ENCODE peak calls at places on chromosomes 2 and 18, in four cellular contexts. P, O, W and I are unnamed samples.

GRCh38 chr18:47262397-47263196 is 11.1 kb upstream of the SKOR2 start:
- DNase-seq in O (no peak), P (no peak), W (no peak), I (no peak)

GRCh38 chr2:160352492-160352891 is 141.1 kb downstream of the RBMS1 start:
- DNase-seq in P (no peak), O (peak; percentile 28), W (no peak), I (no peak)

GRCh38 chr2:195363496-195363895 is 293.5 kb upstream of the SLC39A10 start:
- DNase-seq in W (no peak), O (no peak), P (no peak), I (no peak)

GRCh38 chr18:77165489-77166415 is 33.2 kb upstream of the MBP start:
- DNase-seq in P (no peak), O (no peak), W (no peak), I (no peak)

GRCh38 chr2:88692187-88692586 is 714 bp downstream of the RPIA start:
- DNase-seq in W (peak; percentile 22), O (no peak), P (no peak), I (peak; percentile 41)

GRCh38 chr2:169684135-169684565 is 10.1 kb downstream of the CFAP210 start:
- DNase-seq in O (no peak), W (no peak), P (no peak), I (no peak)

GRCh38 chr2:181072486-181072885 is 92.1 kb downstream of the UBE2E3 start:
- DNase-seq in P (no peak), O (no peak), W (no peak), I (no peak)

GRCh38 chr2:222518570-222519381 is 94.4 kb downstream of the SGPP2 start:
- DNase-seq in O (no peak), W (no peak), P (no peak), I (no peak)

GRCh38 chr2:149143734-149144133 is 105.2 kb downstream of the LYPD6B start:
- DNase-seq in O (no peak), P (no peak), W (no peak), I (no peak)

GRCh38 chr2:21317131-21317530 is 193.4 kb downstream of the TDRD15 start:
- DNase-seq in P (peak; percentile 19), O (peak; percentile 4), W (no peak), I (no peak)

GRCh38 chr2:96769816-96770215 is 9.1 kb downstream of the CNNM4 start:
- DNase-seq in P (no peak), O (peak; percentile 53), W (no peak), I (no peak)

GRCh38 chr2:424306-425172 is 136.6 kb upstream of the ALKAL2 start:
- DNase-seq in W (no peak), P (no peak), O (no peak), I (no peak)

GRCh38 chr2:212554233-212554632 is 15.6 kb upstream of the ERBB4 start:
- DNase-seq in O (no peak), P (no peak), W (no peak), I (no peak)

GRCh38 chr2:227860116-227860724 is 11.2 kb upstream of the DAW1 start:
- DNase-seq in P (no peak), O (no peak), W (no peak), I (no peak)

GRCh38 chr2:2843969-2844548 is 513.0 kb upstream of the MYT1L start:
- DNase-seq in O (peak; percentile 38), P (no peak), W (no peak), I (no peak)

GRCh38 chr2:24836206-24836605 is 43.0 kb downstream of the CENPO start:
- DNase-seq in P (no peak), W (no peak), O (no peak), I (no peak)

GRCh38 chr18:46282646-46283045 is 178.5 kb downstream of the HAUS1 start:
- DNase-seq in O (no peak), W (no peak), P (no peak), I (no peak)

GRCh38 chr18:2108581-2108980 is 462.7 kb downstream of the METTL4 start:
- DNase-seq in W (no peak), O (no peak), P (no peak), I (no peak)

GRCh38 chr2:225806105-225806504 is 406.6 kb downstream of the NYAP2 start:
- DNase-seq in W (no peak), O (no peak), P (no peak), I (no peak)

GRCh38 chr2:240888130-240888889 is 7.6 kb downstream of the MAB21L4 start:
- DNase-seq in P (no peak), W (no peak), O (no peak), I (no peak)

GRCh38 chr2:101704816-101705565 is 7.5 kb downstream of the MAP4K4 start:
- DNase-seq in P (no peak), O (no peak), W (no peak), I (no peak)

GRCh38 chr2:203900298-203900697 is 32.7 kb downstream of the CTLA4 start:
- DNase-seq in P (no peak), O (no peak), W (no peak), I (no peak)

GRCh38 chr2:85959826-85960225 is 71.0 kb upstream of the ST3GAL5 start:
- DNase-seq in W (no peak), O (no peak), P (no peak), I (no peak)

GRCh38 chr18:35581555-35582309 is at the start of gene GALNT1:
- DNase-seq in W (peak; percentile 17), O (no peak), P (no peak), I (no peak)

GRCh38 chr18:21112543-21113105 is 1.0 kb upstream of the ROCK1 start:
- DNase-seq in P (no peak), W (no peak), O (no peak), I (no peak)

GRCh38 chr2:30871980-30872789 is 64.9 kb upstream of the CAPN13 start:
- DNase-seq in W (no peak), O (peak; percentile 93), P (no peak), I (no peak)

GRCh38 chr2:129585760-129586159 is 393.7 kb upstream of the RAB6C start:
- DNase-seq in W (no peak), P (no peak), O (no peak), I (no peak)

GRCh38 chr2:119629323-119629825 is 49.6 kb upstream of the TMEM177 start:
- DNase-seq in P (no peak), W (no peak), O (no peak), I (no peak)

GRCh38 chr2:27291865-27292264 is 9.6 kb downstream of the TRIM54 start:
- DNase-seq in O (no peak), W (no peak), P (no peak), I (no peak)

GRCh38 chr2:68391099-68391498 is 26.0 kb downstream of the PLEK start:
- DNase-seq in P (no peak), O (no peak), W (no peak), I (no peak)

GRCh38 chr18:46283268-46283667 is 179.1 kb downstream of the HAUS1 start:
- DNase-seq in O (no peak), P (no peak), W (no peak), I (no peak)

GRCh38 chr18:69400253-69400975 is at the start of gene DOK6:
- DNase-seq in O (peak; percentile 95), W (no peak), P (peak; percentile 46), I (peak; percentile 32)

GRCh38 chr2:159151198-159152118 is 135.0 kb downstream of the WDSUB1 start:
- DNase-seq in P (no peak), O (no peak), W (no peak), I (no peak)

GRCh38 chr2:216792222-216793001 is 67.5 kb downstream of the TNP1 start:
- DNase-seq in O (peak; percentile 32), P (no peak), W (no peak), I (no peak)

GRCh38 chr2:64276417-64277095 is 132.3 kb upstream of the PELI1 start:
- DNase-seq in P (no peak), W (no peak), O (no peak), I (no peak)